ENCODE peak calls at places on chromosomes 13 and 19, in five cellular contexts. V, Q, W, G and T are unnamed samples. For H3K4me1 and H3K36me3, the result is how much of the 10 kb centered on the place peaks cover.

GRCh38 chr19:30029721-30030510 is 87.9 kb downstream of the URI1 start:
- DNase-seq in V (no peak), Q (no peak), W (no peak), G (no peak), T (no peak)

GRCh38 chr19:42153606-42154405 is 21.6 kb upstream of the POU2F2 start:
- DNase-seq in V (no peak), Q (no peak), W (no peak), G (no peak), T (no peak)

GRCh38 chr19:52190679-52191293 is 934 bp downstream of the PPP2R1A start:
- DNase-seq in V (peak), Q (peak), W (no peak), G (no peak), T (no peak)

GRCh38 chr19:44728178-44728577 is 20.3 kb upstream of the BCL3 start:
- DNase-seq in V (no peak), Q (no peak), W (no peak), G (no peak), T (no peak)

GRCh38 chr19:22882797-22883196 is 50.7 kb downstream of the ZNF723 start:
- DNase-seq in V (no peak), Q (peak), W (no peak), G (no peak), T (no peak)

GRCh38 chr13:28297341-28297740 is 159.0 kb downstream of the PAN3 start:
- DNase-seq in V (no peak), Q (no peak), W (no peak), G (no peak), T (no peak)

GRCh38 chr13:98848736-98849135 is 96.3 kb upstream of the SLC15A1 start:
- DNase-seq in V (no peak), Q (no peak), W (no peak), G (no peak), T (no peak)

GRCh38 chr19:15525291-15525690 is 17.0 kb downstream of the CYP4F22 start:
- DNase-seq in V (no peak), Q (no peak), W (no peak), G (no peak), T (no peak)

GRCh38 chr19:23996549-23996948 is 81.9 kb downstream of the ZNF726 start:
- DNase-seq in V (no peak), Q (no peak), W (no peak), G (no peak), T (no peak)

GRCh38 chr13:101417501-101417900 is 1.2 kb upstream of the NALCN start:
- DNase-seq in V (no peak), Q (no peak), W (no peak), G (no peak), T (no peak)

GRCh38 chr19:49224856-49225255 is 67.3 kb downstream of the TRPM4 start:
- DNase-seq in V (peak), Q (peak), W (peak), G (no peak), T (no peak)

GRCh38 chr19:33810821-33811220 is 14.2 kb downstream of the KCTD15 start:
- DNase-seq in V (no peak), Q (no peak), W (no peak), G (no peak), T (no peak)

GRCh38 chr13:76222511-76222910 is 586.4 kb downstream of the LMO7 start:
- DNase-seq in V (no peak), Q (no peak), W (no peak), G (no peak), T (no peak)

GRCh38 chr13:78593652-78594494 is 9.5 kb downstream of the POU4F1 start:
- DNase-seq in V (no peak), Q (no peak), W (no peak), G (no peak), T (no peak)

GRCh38 chr13:62209539-62209938 is 793.9 kb upstream of the PCDH20 start:
- DNase-seq in V (no peak), Q (no peak), W (no peak), G (no peak), T (no peak)

GRCh38 chr13:90498816-90499215 is 848.7 kb upstream of the MIR17HG start:
- DNase-seq in V (no peak), Q (no peak), W (no peak), G (no peak), T (no peak)

GRCh38 chr19:35773020-35773809 is 2.1 kb upstream of the ARHGAP33 start:
- DNase-seq in V (no peak), Q (peak), W (no peak), G (no peak), T (no peak)

GRCh38 chr13:35891973-35892441 is 239.2 kb downstream of the DCLK1 start:
- DNase-seq in V (no peak), Q (peak), W (no peak), G (no peak), T (no peak)

GRCh38 chr13:109735567-109735966 is 50.8 kb downstream of the IRS2 start:
- DNase-seq in V (no peak), Q (no peak), W (no peak), G (no peak), T (no peak)

GRCh38 chr13:112350300-112350699 is 25.9 kb upstream of the SPACA7 start:
- DNase-seq in V (no peak), Q (no peak), W (no peak), G (no peak), T (no peak)

GRCh38 chr13:48235100-48235813 is 2.3 kb downstream of the ITM2B start:
- DNase-seq in V (peak), Q (peak), W (no peak), G (peak), T (no peak)

GRCh38 chr13:46553886-46554855 is 1.2 kb downstream of the LRCH1 start:
- DNase-seq in V (peak), Q (peak), W (peak), G (peak), T (peak)

GRCh38 chr19:10826846-10827245 is 9.2 kb downstream of the TMED1 start:
- DNase-seq in V (no peak), Q (no peak), W (no peak), G (no peak), T (no peak)

GRCh38 chr19:48858984-48859710 is 9.3 kb downstream of the PLEKHA4 start:
- DNase-seq in V (peak), Q (no peak), W (peak), G (peak), T (peak)

GRCh38 chr19:19162495-19162894 is 7.6 kb downstream of the MEF2B start:
- DNase-seq in V (no peak), Q (no peak), W (no peak), G (no peak), T (no peak)

GRCh38 chr13:40186636-40187323 is 479.7 kb downstream of the FOXO1 start:
- DNase-seq in V (no peak), Q (no peak), W (no peak), G (no peak), T (no peak)

GRCh38 chr19:7545295-7545694 is 9.8 kb downstream of the PNPLA6 start:
- DNase-seq in V (no peak), Q (no peak), W (no peak), G (no peak), T (no peak)

GRCh38 chr19:4852484-4852883 is 15.0 kb downstream of the PLIN3 start:
- DNase-seq in V (no peak), Q (no peak), W (no peak), G (no peak), T (no peak)

GRCh38 chr13:31209172-31209818 is 9.5 kb downstream of the B3GLCT start:
- DNase-seq in V (peak), Q (peak), W (no peak), G (peak), T (peak)

GRCh38 chr19:10762656-10763055 is 44.8 kb downstream of the DNM2 start:
- DNase-seq in V (no peak), Q (no peak), W (no peak), G (peak), T (peak)

GRCh38 chr13:90455861-90456260 is 891.6 kb upstream of the MIR17HG start:
- DNase-seq in V (no peak), Q (peak), W (no peak), G (no peak), T (no peak)

GRCh38 chr19:42455621-42456081 is 12.9 kb upstream of the CXCL17 start:
- DNase-seq in V (no peak), Q (no peak), W (no peak), G (no peak), T (no peak)

GRCh38 chr13:50787316-50788195 is 55.9 kb downstream of the DLEU7 start:
- DNase-seq in V (no peak), Q (no peak), W (no peak), G (no peak), T (no peak)

GRCh38 chr13:72530471-72530870 is 197.0 kb downstream of the MZT1 start:
- DNase-seq in V (no peak), Q (no peak), W (no peak), G (no peak), T (no peak)

GRCh38 chr19:56476671-56477428 is at the start of gene ZNF667:
- DNase-seq in V (no peak), Q (peak), W (peak), G (no peak), T (no peak)

GRCh38 chr19:47505506-47505905 is 9.4 kb downstream of the NAPA start:
- DNase-seq in V (no peak), Q (no peak), W (no peak), G (no peak), T (no peak)
- H3K4me1 ChIP-seq in V (under half), Q (under half), W (under half), G (under half), T (under half)

GRCh38 chr19:38475176-38475575 is 41.7 kb downstream of the RYR1 start:
- DNase-seq in V (no peak), Q (no peak), W (no peak), G (no peak), T (no peak)
- H3K36me3 ChIP-seq in V (under half), Q (under half), W (under half), G (under half), T (under half)

GRCh38 chr19:54462072-54462712 is 1.4 kb downstream of the LENG9 start:
- DNase-seq in V (peak), Q (no peak), W (no peak), G (no peak), T (no peak)

GRCh38 chr19:54463531-54464043 is at the start of gene LENG9:
- DNase-seq in V (peak), Q (peak), W (peak), G (peak), T (peak)

GRCh38 chr19:54464044-54464623 is 556 bp upstream of the LENG9 start:
- DNase-seq in V (peak), Q (peak), W (peak), G (peak), T (peak)

GRCh38 chr19:54461201-54462071 is 2.1 kb downstream of the LENG9 start:
- DNase-seq in V (peak), Q (peak), W (no peak), G (no peak), T (no peak)

DNA sequence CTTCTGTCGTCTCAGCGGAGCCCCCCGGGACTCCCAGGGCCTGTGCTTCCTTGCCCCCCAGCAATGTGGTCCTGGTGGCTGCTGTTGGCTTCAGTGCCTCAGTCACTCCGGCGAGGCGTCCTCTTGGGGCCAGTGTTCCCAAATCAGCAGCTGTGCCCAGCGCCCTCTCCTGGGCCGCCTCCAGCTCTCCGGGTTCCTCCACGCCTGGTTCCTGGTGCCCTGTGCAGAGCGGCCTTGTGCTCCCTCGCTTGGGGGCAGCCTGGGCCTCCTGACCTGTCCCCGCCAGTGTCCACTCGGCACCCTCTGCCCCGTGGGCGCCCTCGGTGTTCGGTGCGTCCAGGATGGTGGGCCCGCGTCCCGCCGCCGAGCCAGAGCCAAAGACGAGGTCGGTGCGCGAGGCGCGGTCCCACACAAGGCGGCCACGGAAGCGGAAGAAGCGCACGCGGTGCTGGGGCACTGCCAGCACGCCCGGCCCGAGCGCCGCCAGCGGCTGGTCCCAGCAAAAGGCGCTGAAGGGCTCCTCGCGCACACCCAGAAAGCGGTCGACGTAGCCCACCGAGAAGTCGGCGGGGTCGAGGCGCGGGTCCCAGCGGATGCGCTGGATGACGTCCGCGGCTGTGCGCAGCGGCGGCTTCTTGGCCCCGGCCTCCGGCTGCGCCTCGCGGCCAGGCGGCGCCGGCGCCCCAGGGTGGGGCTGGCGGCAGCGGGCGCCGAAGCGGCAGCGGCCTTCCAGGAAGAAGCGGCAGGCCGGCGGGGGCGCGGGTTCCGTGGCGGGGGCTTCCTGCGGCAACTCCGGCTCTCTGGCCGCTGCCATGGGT is 656 bp downstream of the LENG9 start:
- DNase-seq in V (peak), Q (peak), W (peak), G (peak), T (peak)
- H3K4me1 ChIP-seq in V (under half), Q (under half), W (under half), G (under half), T (under half)

GRCh38 chr13:42597505-42597904 is 23.6 kb downstream of the TNFSF11 start:
- DNase-seq in V (no peak), Q (no peak), W (no peak), G (no peak), T (no peak)
- H3K36me3 ChIP-seq in V (under half), Q (under half), W (under half), G (under half), T (under half)

GRCh38 chr13:45179428-45179827 is 21.4 kb downstream of the KCTD4 start:
- DNase-seq in V (no peak), Q (no peak), W (no peak), G (no peak), T (no peak)

GRCh38 chr13:45180303-45180702 is 20.5 kb downstream of the KCTD4 start:
- DNase-seq in V (no peak), Q (no peak), W (no peak), G (no peak), T (no peak)

GRCh38 chr13:45184693-45185092 is 16.2 kb downstream of the KCTD4 start:
- DNase-seq in V (no peak), Q (no peak), W (no peak), G (no peak), T (no peak)

GRCh38 chr13:45178349-45179142 is 22.3 kb downstream of the KCTD4 start:
- DNase-seq in V (no peak), Q (peak), W (no peak), G (no peak), T (no peak)

DNA sequence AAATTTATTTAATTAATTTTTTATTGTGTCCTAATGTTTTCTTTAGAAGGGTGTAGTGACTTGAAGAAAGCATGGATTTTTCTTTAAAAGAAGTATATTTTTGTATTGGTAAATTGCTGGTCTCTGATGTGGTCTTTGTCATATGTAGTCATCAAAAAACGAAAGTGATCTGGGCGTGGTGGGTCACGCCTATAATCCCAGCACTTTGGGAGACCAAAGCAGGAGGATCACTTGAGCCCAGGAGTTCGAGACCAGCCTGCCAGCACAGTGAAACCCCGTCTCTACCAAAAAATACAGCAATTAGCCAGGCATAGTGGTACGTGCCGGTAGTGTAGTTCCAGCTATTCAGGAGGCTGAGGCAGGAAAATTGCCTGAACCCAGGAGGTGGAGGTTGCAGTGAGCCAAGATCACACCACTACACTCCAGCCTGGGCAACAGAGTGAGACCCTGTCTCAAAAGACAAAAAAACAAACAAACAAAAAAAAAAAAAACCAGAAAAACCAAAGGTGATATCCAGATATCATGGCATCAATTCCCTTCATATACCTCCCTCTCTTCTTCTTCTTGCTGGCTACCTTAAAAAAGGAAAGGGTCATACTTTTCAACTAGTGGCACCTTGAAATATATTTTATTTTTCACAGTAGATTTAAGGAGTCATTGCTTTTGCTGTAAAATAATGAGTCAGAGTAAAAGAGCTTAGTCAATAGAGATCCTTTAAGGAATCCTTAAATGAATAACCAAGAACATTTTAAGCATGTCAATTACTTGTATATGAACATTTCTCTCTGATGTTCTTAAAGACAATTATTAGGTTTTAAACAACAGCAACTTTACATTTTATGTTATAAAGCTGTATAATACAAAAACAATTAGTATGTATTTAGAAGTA is 19.9 kb downstream of the KCTD4 start:
- DNase-seq in V (no peak), Q (no peak), W (no peak), G (no peak), T (no peak)
- H3K4me1 ChIP-seq in V (under half), Q (under half), W (under half), G (under half), T (under half)

GRCh38 chr19:993831-994393 is 6.3 kb upstream of the GRIN3B start:
- DNase-seq in V (no peak), Q (no peak), W (no peak), G (no peak), T (no peak)

GRCh38 chr19:991932-992669 is 8.0 kb downstream of the WDR18 start:
- DNase-seq in V (no peak), Q (no peak), W (no peak), G (no peak), T (no peak)

GRCh38 chr19:994516-994915 is 5.7 kb upstream of the GRIN3B start:
- DNase-seq in V (no peak), Q (no peak), W (no peak), G (no peak), T (no peak)

GRCh38 chr19:992670-993055 is 7.6 kb upstream of the GRIN3B start:
- DNase-seq in V (no peak), Q (no peak), W (no peak), G (no peak), T (no peak)

DNA sequence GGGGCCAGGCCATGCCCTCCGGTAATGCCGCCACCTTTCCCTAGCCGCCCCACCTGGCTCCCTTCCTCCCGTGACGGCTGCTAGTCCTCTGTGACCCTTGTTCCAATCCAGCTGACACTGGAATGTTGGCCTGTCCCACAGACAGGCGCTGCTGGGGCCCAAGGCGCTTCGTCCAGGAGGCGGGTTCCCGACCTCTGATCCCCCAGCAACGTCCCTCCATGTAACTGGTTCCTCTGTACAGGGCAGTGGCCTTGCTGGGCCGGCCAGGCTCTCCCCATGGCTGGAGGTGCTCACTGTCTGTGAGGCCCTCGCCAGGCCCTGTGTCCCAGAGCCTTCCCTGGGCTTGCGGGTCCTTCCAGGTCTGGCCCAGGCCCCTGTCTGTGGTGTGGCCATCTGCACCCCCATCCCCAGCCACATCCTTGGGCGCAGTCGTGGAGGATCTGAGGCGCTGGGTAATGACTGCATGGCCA is 6.8 kb upstream of the GRIN3B start:
- DNase-seq in V (no peak), Q (no peak), W (no peak), G (no peak), T (no peak)
- H3K36me3 ChIP-seq in V (under half), Q (under half), W (half or more), G (under half), T (under half)

DNA sequence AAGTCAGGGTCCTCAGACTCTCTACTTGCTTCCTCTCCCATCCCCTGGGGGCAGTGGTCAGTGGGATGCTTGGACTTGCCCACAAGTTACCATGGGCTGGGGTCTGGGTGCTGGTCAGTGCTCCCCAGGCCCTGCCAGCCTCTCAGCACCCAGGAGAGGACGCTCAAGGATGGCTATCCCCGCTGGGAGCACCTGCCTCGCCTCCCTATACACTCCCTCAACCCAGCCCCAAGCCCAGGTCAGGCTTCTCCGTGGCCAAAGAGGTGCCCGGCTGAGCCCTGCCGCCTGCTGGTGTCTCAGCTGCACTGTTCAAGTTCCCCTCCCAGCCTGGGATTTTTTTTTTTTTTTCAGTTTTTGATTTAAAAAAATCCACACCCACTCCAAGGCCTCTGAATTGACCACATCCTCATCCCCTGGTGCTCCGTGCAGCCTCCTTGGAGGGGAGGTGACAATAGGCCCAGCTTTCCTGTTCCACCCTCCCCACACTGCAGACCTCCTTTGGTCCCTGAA is 10.8 kb downstream of the F2RL3 start:
- DNase-seq in V (no peak), Q (peak), W (no peak), G (peak), T (no peak)
- H3K4me1 ChIP-seq in V (under half), Q (under half), W (under half), G (under half), T (under half)

GRCh38 chr13:114019367-114019766 is 45.5 kb upstream of the C13orf46 start:
- DNase-seq in V (no peak), Q (no peak), W (peak), G (no peak), T (peak)
- H3K36me3 ChIP-seq in V (under half), Q (under half), W (half or more), G (half or more), T (half or more)